ENCODE peak calls at places on chromosomes 2 and 18, in ten cellular contexts. One of them, this sample, is unnamed.

GRCh38 chr18:9849407-9849961 is 36.3 kb upstream of the TXNDC2 start:
- DNase-seq in fibroblast of pulmonary artery: no peak
- DNase-seq in uterus: no peak
- DNase-seq in esophagus squamous epithelium: no peak
- DNase-seq in NB4: peak
- DNase-seq in heart right ventricle: peak
- DNase-seq in GM20000: no peak
- DNase-seq in Calu3: peak
- DNase-seq in astrocyte of the spinal cord: no peak
- DNase-seq in cardiac fibroblast: peak
- DNase-seq in this sample: no peak

GRCh38 chr2:47195149-47195548 is 40.0 kb upstream of the STPG4 start:
- DNase-seq in fibroblast of pulmonary artery: peak
- DNase-seq in uterus: no peak
- DNase-seq in esophagus squamous epithelium: no peak
- DNase-seq in NB4: no peak
- DNase-seq in heart right ventricle: no peak
- DNase-seq in GM20000: no peak
- DNase-seq in Calu3: peak
- DNase-seq in astrocyte of the spinal cord: peak
- DNase-seq in cardiac fibroblast: peak
- DNase-seq in this sample: no peak

GRCh38 chr2:222440670-222441422 is 16.5 kb downstream of the SGPP2 start:
- DNase-seq in fibroblast of pulmonary artery: peak
- DNase-seq in uterus: no peak
- DNase-seq in esophagus squamous epithelium: no peak
- DNase-seq in NB4: peak
- DNase-seq in heart right ventricle: no peak
- DNase-seq in GM20000: no peak
- DNase-seq in Calu3: peak
- DNase-seq in astrocyte of the spinal cord: peak
- DNase-seq in cardiac fibroblast: peak
- DNase-seq in this sample: no peak

GRCh38 chr2:71813315-71813714 is 334.3 kb downstream of the CYP26B1 start:
- DNase-seq in fibroblast of pulmonary artery: no peak
- DNase-seq in uterus: no peak
- DNase-seq in esophagus squamous epithelium: no peak
- DNase-seq in NB4: no peak
- DNase-seq in heart right ventricle: no peak
- DNase-seq in GM20000: no peak
- DNase-seq in Calu3: no peak
- DNase-seq in astrocyte of the spinal cord: no peak
- DNase-seq in cardiac fibroblast: no peak
- DNase-seq in this sample: no peak

GRCh38 chr2:155815851-155816250 is 516.7 kb downstream of the NR4A2 start:
- DNase-seq in fibroblast of pulmonary artery: peak
- DNase-seq in uterus: no peak
- DNase-seq in esophagus squamous epithelium: no peak
- DNase-seq in NB4: peak
- DNase-seq in heart right ventricle: no peak
- DNase-seq in GM20000: peak
- DNase-seq in Calu3: peak
- DNase-seq in astrocyte of the spinal cord: no peak
- DNase-seq in cardiac fibroblast: no peak
- DNase-seq in this sample: peak

GRCh38 chr2:195932-196331 is 67.9 kb downstream of the SH3YL1 start:
- DNase-seq in fibroblast of pulmonary artery: no peak
- DNase-seq in uterus: no peak
- DNase-seq in esophagus squamous epithelium: no peak
- DNase-seq in NB4: no peak
- DNase-seq in heart right ventricle: no peak
- DNase-seq in GM20000: no peak
- DNase-seq in Calu3: no peak
- DNase-seq in astrocyte of the spinal cord: no peak
- DNase-seq in cardiac fibroblast: no peak
- DNase-seq in this sample: no peak

GRCh38 chr18:78828131-78828530 is 151.5 kb upstream of the SALL3 start:
- DNase-seq in fibroblast of pulmonary artery: no peak
- DNase-seq in uterus: no peak
- DNase-seq in esophagus squamous epithelium: no peak
- DNase-seq in NB4: no peak
- DNase-seq in heart right ventricle: no peak
- DNase-seq in GM20000: no peak
- DNase-seq in Calu3: no peak
- DNase-seq in astrocyte of the spinal cord: no peak
- DNase-seq in cardiac fibroblast: no peak
- DNase-seq in this sample: no peak

GRCh38 chr2:38190542-38191218 is 114.7 kb upstream of the CYP1B1 start:
- DNase-seq in fibroblast of pulmonary artery: peak
- DNase-seq in uterus: no peak
- DNase-seq in esophagus squamous epithelium: no peak
- DNase-seq in NB4: peak
- DNase-seq in heart right ventricle: no peak
- DNase-seq in GM20000: no peak
- DNase-seq in Calu3: no peak
- DNase-seq in astrocyte of the spinal cord: peak
- DNase-seq in cardiac fibroblast: peak
- DNase-seq in this sample: no peak

GRCh38 chr2:233047667-233048066 is 12.5 kb upstream of the INPP5D start:
- DNase-seq in fibroblast of pulmonary artery: no peak
- DNase-seq in uterus: no peak
- DNase-seq in esophagus squamous epithelium: no peak
- DNase-seq in NB4: no peak
- DNase-seq in heart right ventricle: no peak
- DNase-seq in GM20000: no peak
- DNase-seq in Calu3: no peak
- DNase-seq in astrocyte of the spinal cord: no peak
- DNase-seq in cardiac fibroblast: no peak
- DNase-seq in this sample: no peak

GRCh38 chr18:5596585-5596984 is 52.8 kb upstream of the EPB41L3 start:
- DNase-seq in fibroblast of pulmonary artery: no peak
- DNase-seq in uterus: no peak
- DNase-seq in esophagus squamous epithelium: no peak
- DNase-seq in NB4: no peak
- DNase-seq in heart right ventricle: no peak
- DNase-seq in GM20000: no peak
- DNase-seq in Calu3: no peak
- DNase-seq in astrocyte of the spinal cord: peak
- DNase-seq in cardiac fibroblast: no peak
- DNase-seq in this sample: no peak

GRCh38 chr18:5601188-5601624 is 57.4 kb upstream of the EPB41L3 start:
- DNase-seq in fibroblast of pulmonary artery: no peak
- DNase-seq in uterus: no peak
- DNase-seq in esophagus squamous epithelium: no peak
- DNase-seq in NB4: no peak
- DNase-seq in heart right ventricle: no peak
- DNase-seq in GM20000: no peak
- DNase-seq in Calu3: no peak
- DNase-seq in astrocyte of the spinal cord: no peak
- DNase-seq in cardiac fibroblast: no peak
- DNase-seq in this sample: no peak

GRCh38 chr18:5604778-5605177 is 61.0 kb upstream of the EPB41L3 start:
- DNase-seq in fibroblast of pulmonary artery: no peak
- DNase-seq in uterus: no peak
- DNase-seq in esophagus squamous epithelium: no peak
- DNase-seq in NB4: no peak
- DNase-seq in heart right ventricle: no peak
- DNase-seq in GM20000: no peak
- DNase-seq in Calu3: no peak
- DNase-seq in astrocyte of the spinal cord: no peak
- DNase-seq in cardiac fibroblast: no peak
- DNase-seq in this sample: no peak

GRCh38 chr18:5603153-5603552 is 59.4 kb upstream of the EPB41L3 start:
- DNase-seq in fibroblast of pulmonary artery: no peak
- DNase-seq in uterus: no peak
- DNase-seq in esophagus squamous epithelium: no peak
- DNase-seq in NB4: no peak
- DNase-seq in heart right ventricle: no peak
- DNase-seq in GM20000: no peak
- DNase-seq in Calu3: no peak
- DNase-seq in astrocyte of the spinal cord: no peak
- DNase-seq in cardiac fibroblast: no peak
- DNase-seq in this sample: no peak

GRCh38 chr18:5600376-5601071 is 56.7 kb upstream of the EPB41L3 start:
- DNase-seq in fibroblast of pulmonary artery: peak
- DNase-seq in uterus: no peak
- DNase-seq in esophagus squamous epithelium: no peak
- DNase-seq in NB4: peak
- DNase-seq in heart right ventricle: no peak
- DNase-seq in GM20000: no peak
- DNase-seq in Calu3: no peak
- DNase-seq in astrocyte of the spinal cord: peak
- DNase-seq in cardiac fibroblast: peak
- DNase-seq in this sample: no peak
- TF ChIP-seq CTCF in fibroblast of pulmonary artery: peak
- TF ChIP-seq CTCF in uterus: peak
- TF ChIP-seq CTCF in esophagus squamous epithelium: peak
- TF ChIP-seq CTCF in NB4: no peak
- TF ChIP-seq CTCF in heart right ventricle: peak
- TF ChIP-seq CTCF in GM20000: peak
- TF ChIP-seq CTCF in Calu3: no peak
- TF ChIP-seq CTCF in astrocyte of the spinal cord: peak
- TF ChIP-seq CTCF in cardiac fibroblast: peak
- TF ChIP-seq CTCF in this sample: no peak

DNA sequence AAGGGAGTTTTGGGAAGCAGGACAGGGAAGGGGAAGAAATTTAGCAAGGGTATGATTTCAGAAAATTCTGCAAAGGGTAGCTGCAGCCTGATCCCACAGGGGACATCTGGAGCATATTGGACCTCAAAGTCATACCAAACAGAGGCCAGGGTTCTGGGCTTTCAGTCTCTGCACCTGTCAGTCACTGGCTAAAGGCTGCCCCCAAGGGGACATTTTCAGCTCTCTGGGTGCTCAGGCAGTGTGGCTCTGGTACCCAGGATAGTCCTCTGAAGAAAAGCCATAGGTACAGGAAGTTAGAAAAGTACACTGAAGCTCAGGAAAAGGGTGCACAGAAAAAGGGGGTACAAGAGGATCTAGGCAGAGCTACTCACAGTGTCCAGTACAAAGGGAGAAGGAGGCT is 149.2 kb downstream of the INSIG2 start:
- DNase-seq in fibroblast of pulmonary artery: no peak
- DNase-seq in uterus: no peak
- DNase-seq in esophagus squamous epithelium: no peak
- DNase-seq in NB4: no peak
- DNase-seq in heart right ventricle: no peak
- DNase-seq in GM20000: no peak
- DNase-seq in Calu3: no peak
- DNase-seq in astrocyte of the spinal cord: no peak
- DNase-seq in cardiac fibroblast: no peak
- DNase-seq in this sample: no peak
- TF ChIP-seq CTCF in fibroblast of pulmonary artery: no peak
- TF ChIP-seq CTCF in uterus: no peak
- TF ChIP-seq CTCF in esophagus squamous epithelium: no peak
- TF ChIP-seq CTCF in NB4: no peak
- TF ChIP-seq CTCF in heart right ventricle: no peak
- TF ChIP-seq CTCF in GM20000: no peak
- TF ChIP-seq CTCF in Calu3: no peak
- TF ChIP-seq CTCF in astrocyte of the spinal cord: no peak
- TF ChIP-seq CTCF in cardiac fibroblast: no peak
- TF ChIP-seq CTCF in this sample: no peak

GRCh38 chr2:21710031-21710430 is 586.3 kb downstream of the TDRD15 start:
- DNase-seq in fibroblast of pulmonary artery: no peak
- DNase-seq in uterus: no peak
- DNase-seq in esophagus squamous epithelium: no peak
- DNase-seq in NB4: no peak
- DNase-seq in heart right ventricle: peak
- DNase-seq in GM20000: no peak
- DNase-seq in Calu3: no peak
- DNase-seq in astrocyte of the spinal cord: no peak
- DNase-seq in cardiac fibroblast: no peak
- DNase-seq in this sample: no peak

GRCh38 chr2:21710496-21710895 is 586.7 kb downstream of the TDRD15 start:
- DNase-seq in fibroblast of pulmonary artery: no peak
- DNase-seq in uterus: no peak
- DNase-seq in esophagus squamous epithelium: no peak
- DNase-seq in NB4: no peak
- DNase-seq in heart right ventricle: no peak
- DNase-seq in GM20000: no peak
- DNase-seq in Calu3: no peak
- DNase-seq in astrocyte of the spinal cord: no peak
- DNase-seq in cardiac fibroblast: no peak
- DNase-seq in this sample: no peak

DNA sequence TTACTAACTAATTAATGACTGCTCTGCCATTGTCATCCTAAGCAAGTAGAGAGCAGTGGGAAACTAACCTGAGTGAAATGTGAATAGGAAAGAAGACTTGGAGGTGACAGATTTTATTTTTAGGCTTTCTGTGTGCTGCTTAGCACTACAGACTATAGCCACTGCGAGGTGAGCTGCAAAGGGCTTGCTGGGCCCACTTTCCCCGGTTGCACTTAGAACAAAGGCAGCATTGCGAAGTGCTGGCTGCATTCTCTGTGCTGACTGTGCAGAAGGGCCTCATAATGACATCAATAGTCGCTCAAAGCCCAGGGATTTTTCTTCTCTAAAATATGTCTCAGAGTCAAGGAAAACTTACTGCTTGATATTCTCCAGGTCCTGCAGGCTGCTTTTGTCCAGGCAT is 592.1 kb downstream of the TDRD15 start:
- DNase-seq in fibroblast of pulmonary artery: no peak
- DNase-seq in uterus: no peak
- DNase-seq in esophagus squamous epithelium: no peak
- DNase-seq in NB4: no peak
- DNase-seq in heart right ventricle: peak
- DNase-seq in GM20000: no peak
- DNase-seq in Calu3: no peak
- DNase-seq in astrocyte of the spinal cord: no peak
- DNase-seq in cardiac fibroblast: no peak
- DNase-seq in this sample: no peak
- TF ChIP-seq CTCF in fibroblast of pulmonary artery: no peak
- TF ChIP-seq CTCF in uterus: no peak
- TF ChIP-seq CTCF in esophagus squamous epithelium: no peak
- TF ChIP-seq CTCF in NB4: no peak
- TF ChIP-seq CTCF in heart right ventricle: no peak
- TF ChIP-seq CTCF in GM20000: no peak
- TF ChIP-seq CTCF in Calu3: no peak
- TF ChIP-seq CTCF in astrocyte of the spinal cord: no peak
- TF ChIP-seq CTCF in cardiac fibroblast: no peak
- TF ChIP-seq CTCF in this sample: no peak

DNA sequence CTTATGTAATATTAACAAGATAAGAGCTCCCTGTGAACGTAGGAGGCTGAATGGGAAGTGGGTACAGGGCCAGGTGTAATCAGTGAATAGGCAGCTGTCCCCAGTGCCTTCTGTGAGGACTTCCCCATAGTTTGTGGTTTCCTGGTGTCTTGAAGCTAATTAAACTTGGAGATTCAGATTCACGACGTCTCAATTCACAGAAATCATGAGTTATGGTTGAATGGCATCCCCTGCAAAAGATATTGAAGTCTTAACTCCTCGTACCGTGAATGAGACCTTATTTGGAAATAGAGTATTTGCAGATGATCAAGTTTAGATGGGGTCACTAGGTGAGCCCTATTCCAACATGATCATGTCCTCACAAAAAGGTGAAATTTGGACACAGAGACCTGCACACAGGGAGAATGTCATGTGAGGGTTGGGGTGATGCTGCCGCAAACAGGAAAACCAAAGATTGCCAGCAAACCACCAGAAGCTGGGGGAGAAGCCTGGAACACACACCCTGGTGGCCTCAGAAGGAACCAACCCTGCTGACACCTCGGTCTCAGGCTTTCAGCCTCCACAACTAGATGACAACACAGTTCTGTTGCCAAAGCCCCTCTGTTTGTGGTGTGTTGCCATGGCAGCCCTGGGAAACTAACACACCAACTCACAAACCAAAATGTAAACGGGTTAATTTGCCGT is 13.2 kb downstream of the ARL4C start:
- DNase-seq in fibroblast of pulmonary artery: no peak
- DNase-seq in uterus: no peak
- DNase-seq in esophagus squamous epithelium: no peak
- DNase-seq in NB4: peak
- DNase-seq in heart right ventricle: no peak
- DNase-seq in GM20000: no peak
- DNase-seq in Calu3: no peak
- DNase-seq in astrocyte of the spinal cord: no peak
- DNase-seq in cardiac fibroblast: no peak
- DNase-seq in this sample: peak
- TF ChIP-seq CTCF in fibroblast of pulmonary artery: no peak
- TF ChIP-seq CTCF in uterus: no peak
- TF ChIP-seq CTCF in esophagus squamous epithelium: peak
- TF ChIP-seq CTCF in NB4: peak
- TF ChIP-seq CTCF in heart right ventricle: no peak
- TF ChIP-seq CTCF in GM20000: no peak
- TF ChIP-seq CTCF in Calu3: no peak
- TF ChIP-seq CTCF in astrocyte of the spinal cord: peak
- TF ChIP-seq CTCF in cardiac fibroblast: peak
- TF ChIP-seq CTCF in this sample: no peak

This sample was measured in GM13976.